ENCODE peak calls at places on chromosome 21, in six cellular contexts. D is fibroblast of mammary gland, A is A549, X is left lung, G is AG09309, P is cardiac muscle cell. Z is an unnamed sample.

GRCh38 chr21:15283789-15284188 is 219.0 kb upstream of the NRIP1 start:
- DNase-seq in D (no peak), P (no peak), X (no peak), A (no peak), G (no peak), Z (no peak)

GRCh38 chr21:16211339-16212303 is 481.8 kb downstream of the USP25 start:
- DNase-seq in P (peak), A (no peak), G (no peak), D (peak), X (no peak), Z (peak)

GRCh38 chr21:27058673-27059365 is 91.9 kb upstream of the ADAMTS5 start:
- DNase-seq in P (no peak), X (no peak), G (no peak), A (no peak), D (peak), Z (no peak)

GRCh38 chr21:34574581-34574980 is 40.3 kb downstream of the RCAN1 start:
- DNase-seq in A (no peak), P (no peak), X (no peak), D (no peak), G (no peak), Z (no peak)

GRCh38 chr21:38315155-38315554 is 58.4 kb downstream of the KCNJ15 start:
- DNase-seq in A (no peak), X (no peak), D (peak), G (no peak), P (no peak), Z (peak)

GRCh38 chr21:39021475-39021832 is 161.8 kb downstream of the PSMG1 start:
- DNase-seq in D (no peak), X (no peak), G (no peak), P (no peak), A (no peak), Z (no peak)

GRCh38 chr21:30340714-30341573 is 3.5 kb upstream of the KRTAP27-1 start:
- DNase-seq in G (no peak), P (peak), X (no peak), D (peak), A (peak), Z (peak)

GRCh38 chr21:26918318-26919065 is 48.4 kb downstream of the ADAMTS5 start:
- DNase-seq in P (no peak), D (peak), X (no peak), G (peak), A (no peak), Z (peak)

DNA sequence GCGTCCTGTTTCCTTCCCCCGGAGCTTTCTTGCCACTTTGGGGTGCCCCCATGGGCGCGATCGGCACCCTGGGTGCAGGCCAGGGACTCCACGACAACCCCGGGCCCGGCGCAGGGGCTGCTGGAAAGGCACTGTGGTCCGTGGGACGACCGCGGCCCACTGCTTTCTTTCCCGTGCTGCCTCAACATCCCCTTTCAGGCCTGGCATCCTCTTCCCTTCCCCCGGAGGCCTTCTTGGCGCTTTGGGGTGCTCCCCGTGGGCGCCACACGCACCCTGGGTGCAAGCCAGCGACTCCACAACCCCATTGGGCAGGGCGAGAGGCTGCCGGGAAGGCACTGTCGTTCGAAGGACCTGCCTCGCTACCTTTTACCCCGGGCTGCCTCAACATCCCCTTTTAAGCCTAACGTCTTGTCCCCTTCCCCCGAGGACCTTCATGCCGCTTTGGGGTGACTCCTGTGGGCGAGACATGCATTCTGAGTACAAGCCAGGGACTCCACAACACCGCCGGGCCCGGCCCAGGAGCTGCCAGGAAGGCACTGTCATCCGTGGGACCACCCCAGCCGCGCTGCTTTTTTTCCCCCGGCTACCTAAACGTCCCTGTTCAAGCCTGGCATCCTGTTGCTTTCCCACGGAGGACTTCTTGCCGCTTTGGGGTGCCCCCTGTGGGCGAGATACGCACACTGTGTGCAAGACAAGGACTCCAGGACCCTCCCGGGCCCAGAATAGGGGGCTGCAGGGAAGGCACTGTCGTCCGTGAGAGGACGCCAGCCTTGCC is 137.8 kb downstream of the LIPI start:
- DNase-seq in G (no peak), X (no peak), P (no peak), D (no peak), A (no peak), Z (no peak)
- H3K4me3 ChIP-seq in G (no peak), X (no peak), P (no peak), D (no peak), A (no peak), Z (no peak)

DNA sequence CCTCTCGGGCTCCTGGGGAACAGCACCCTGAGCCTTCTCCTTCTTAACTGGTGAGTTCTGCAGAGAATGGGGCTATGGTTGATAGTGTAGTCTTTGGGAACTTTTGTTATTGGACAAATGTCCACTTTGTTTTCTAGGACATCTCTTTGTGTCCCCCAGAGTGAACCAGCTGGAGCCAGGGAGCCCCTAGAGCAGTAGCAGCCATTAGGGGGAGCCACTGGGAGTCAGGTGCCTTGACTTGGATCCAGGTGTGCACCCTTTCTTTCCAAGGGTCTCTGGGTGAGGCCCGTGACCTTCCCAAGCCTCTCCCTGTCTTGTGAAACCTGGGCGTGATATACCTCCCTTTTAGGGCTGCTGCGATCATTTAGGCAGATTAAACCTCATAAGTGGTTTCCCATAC is 36.9 kb downstream of the ABCG1 start:
- DNase-seq in D (no peak), G (no peak), P (no peak), A (no peak), X (no peak), Z (no peak)
- TF ChIP-seq CTCF in D (no peak), G (no peak), P (no peak), A (no peak), X (no peak), Z (no peak)

DNA sequence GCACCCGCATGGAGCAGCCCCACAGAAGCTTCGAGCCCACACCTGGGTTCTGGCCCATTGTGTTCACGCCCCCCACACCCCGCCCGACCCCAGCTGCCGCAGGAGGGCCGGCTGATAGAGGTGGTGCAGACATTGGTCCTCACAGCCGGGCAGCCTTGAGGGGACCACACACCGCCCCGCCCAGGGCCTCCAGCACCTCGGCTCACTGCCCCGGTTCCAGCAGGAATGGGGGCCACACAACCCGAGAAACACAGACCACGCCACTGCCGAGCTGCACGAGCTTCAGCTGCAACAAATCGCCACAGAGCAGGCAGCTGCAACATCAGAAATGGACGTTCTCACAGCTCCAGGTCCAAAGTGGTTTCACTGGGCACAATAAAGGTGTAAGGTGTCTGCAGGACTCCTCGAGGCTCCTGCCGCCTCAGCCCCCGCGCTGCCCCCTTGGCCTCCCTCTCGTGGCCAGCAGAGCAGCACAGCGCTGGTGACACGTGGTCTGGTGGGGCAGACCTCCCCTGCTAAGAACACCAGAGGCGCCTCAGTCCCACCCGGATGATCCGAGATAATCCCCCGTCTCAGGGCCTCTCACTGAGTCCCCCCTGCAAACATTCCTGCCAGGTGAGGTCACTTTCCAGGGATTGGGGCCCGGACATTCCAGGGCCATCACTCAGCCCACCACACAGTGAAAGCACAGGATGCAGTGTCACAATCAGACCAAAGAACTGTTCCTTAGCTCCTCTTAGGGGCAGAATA is 62.3 kb upstream of the ADARB1 start:
- DNase-seq in A (peak), D (peak), X (peak), G (peak), P (peak), Z (peak)
- H3K4me3 ChIP-seq in A (no peak), D (no peak), X (no peak), G (no peak), P (no peak), Z (no peak)

DNA sequence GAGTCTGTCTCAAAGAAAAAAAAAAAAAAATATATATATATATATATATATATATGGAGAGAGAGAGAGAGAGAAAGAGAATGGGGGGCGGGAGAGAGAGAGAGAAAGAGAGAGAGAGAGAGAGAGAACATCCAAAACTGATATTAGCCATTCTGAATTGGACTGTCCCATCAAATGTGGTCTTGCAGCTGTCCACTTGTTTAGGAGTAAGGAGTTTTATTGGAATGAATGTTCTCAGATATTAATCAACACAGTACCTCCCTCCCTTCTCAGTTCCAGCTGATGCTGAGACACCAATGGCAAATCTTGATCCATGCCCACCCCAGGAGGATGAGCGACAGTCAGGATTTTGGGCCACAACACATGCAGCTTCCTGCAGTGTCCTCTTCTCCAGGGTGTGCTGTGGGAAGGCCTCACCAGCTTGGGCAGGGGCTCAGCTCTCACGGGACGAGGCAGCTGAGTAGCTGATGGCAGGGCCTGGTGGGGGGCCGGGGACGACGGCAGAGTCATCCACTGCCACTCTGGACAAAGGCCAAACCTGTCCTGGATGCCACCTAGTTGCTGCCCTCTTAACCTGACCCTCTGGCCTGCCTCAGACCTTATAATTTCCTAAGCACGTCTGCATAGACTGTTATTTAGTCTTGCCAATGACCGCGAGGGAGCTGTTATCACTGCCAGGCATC is 9.3 kb upstream of the CLDN14 start:
- DNase-seq in P (no peak), D (no peak), X (no peak), A (no peak), G (no peak), Z (no peak)
- TF ChIP-seq CTCF in P (no peak), D (no peak), X (no peak), A (no peak), G (no peak), Z (no peak)

DNA sequence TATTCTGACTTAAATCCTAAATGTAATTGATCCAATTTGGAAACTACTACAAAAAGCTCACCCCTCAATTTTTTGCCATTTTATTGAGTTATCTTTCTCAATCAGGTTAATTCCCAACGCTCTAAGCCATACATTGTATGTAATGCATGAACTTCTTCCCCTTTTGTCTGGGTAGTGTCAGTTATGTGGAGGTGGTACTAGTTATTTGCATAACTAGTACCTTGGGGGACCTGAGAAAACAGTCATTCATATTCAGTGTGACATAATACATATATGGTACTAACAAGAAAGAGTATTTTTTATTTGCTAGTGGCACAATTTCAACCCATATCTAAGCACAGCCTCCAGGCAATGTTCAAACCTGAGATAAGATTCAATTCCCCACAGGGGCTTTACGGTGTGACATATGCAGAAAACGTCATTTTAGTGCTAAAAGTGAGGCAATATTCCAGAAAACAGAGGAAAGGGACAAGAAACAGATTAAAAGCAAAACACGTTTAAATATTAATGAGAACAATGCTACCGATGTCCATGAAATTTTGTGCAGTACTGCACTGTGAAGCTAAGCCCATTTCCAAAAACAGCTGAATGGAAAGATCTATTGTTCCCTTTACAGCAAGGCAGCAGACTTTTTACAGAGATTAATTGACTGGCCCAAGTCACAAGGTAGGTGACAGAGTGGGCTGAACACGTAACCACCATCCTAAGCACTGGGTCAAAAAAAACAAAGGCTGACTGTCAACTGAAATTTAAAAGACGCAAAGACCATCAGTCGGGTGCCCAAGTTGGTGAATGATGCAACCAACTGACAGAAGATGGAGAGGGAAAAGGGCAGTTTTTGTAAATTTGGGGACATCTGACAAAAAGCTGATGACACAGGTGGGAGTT is 1.4 kb downstream of the HLCS start:
- DNase-seq in X (no peak), G (no peak), P (no peak), A (no peak), D (no peak), Z (no peak)
- H3K4me3 ChIP-seq in X (peak), G (no peak), P (peak), A (peak), D (peak), Z (peak)

GRCh38 chr21:40667964-40668363 is 179.0 kb downstream of the DSCAM start:
- DNase-seq in A (no peak), D (no peak), P (no peak), X (no peak), G (no peak), Z (no peak)

GRCh38 chr21:40672602-40673001 is 174.4 kb downstream of the DSCAM start:
- DNase-seq in X (no peak), D (no peak), P (no peak), G (no peak), A (no peak), Z (no peak)

GRCh38 chr21:40671721-40672120 is 175.2 kb downstream of the DSCAM start:
- DNase-seq in P (no peak), D (no peak), X (no peak), A (no peak), G (no peak), Z (no peak)

GRCh38 chr21:40662889-40663288 is 184.1 kb downstream of the DSCAM start:
- DNase-seq in A (no peak), X (no peak), D (no peak), P (no peak), G (no peak), Z (no peak)

GRCh38 chr21:40668535-40669275 is 178.3 kb downstream of the DSCAM start:
- DNase-seq in G (no peak), P (no peak), A (no peak), X (no peak), D (no peak), Z (no peak)
- TF ChIP-seq CTCF in G (no peak), P (no peak), A (no peak), X (no peak), D (no peak), Z (no peak)

DNA sequence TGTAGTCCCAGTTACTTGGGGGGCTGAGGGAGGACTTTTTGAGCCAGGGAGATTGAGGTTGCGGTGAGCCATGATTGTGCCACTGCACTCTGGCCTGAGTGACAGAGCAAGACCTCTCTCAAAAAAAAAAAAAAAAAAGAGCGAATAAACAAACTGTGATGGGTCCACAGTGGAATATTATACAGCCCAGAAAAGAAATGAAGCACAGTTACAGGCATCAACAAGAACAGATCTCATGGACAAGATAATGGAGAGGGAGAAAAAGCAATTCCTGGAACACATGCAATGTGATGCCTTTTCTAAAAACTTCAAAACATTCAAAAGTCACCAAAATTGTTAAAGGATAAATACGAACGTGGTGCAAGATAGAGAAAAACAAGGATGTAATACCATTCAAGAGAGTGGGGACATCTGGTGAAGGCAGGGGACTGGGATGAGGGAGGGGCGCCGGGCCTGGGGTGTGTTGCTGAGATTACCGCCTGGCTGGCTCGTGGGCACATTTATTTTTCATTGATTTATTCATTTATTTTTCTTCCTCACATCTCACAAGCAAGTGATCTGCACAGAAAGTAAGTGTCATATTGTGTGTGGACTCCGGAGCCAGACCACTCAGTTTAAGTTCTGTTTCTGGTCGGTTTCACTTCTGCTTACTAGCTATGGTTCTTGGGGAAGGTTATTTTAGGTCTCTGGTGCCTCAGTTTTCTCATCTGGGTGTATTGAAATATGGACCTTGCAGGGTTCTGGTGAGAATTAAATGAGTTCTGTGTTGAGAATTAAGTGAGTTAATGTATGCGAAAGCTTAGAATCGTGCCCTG is 30.1 kb downstream of the ABCG1 start:
- DNase-seq in G (no peak), P (no peak), A (no peak), D (no peak), X (no peak), Z (no peak)
- H3K4me3 ChIP-seq in G (no peak), P (no peak), A (no peak), D (no peak), X (no peak), Z (no peak)

DNA sequence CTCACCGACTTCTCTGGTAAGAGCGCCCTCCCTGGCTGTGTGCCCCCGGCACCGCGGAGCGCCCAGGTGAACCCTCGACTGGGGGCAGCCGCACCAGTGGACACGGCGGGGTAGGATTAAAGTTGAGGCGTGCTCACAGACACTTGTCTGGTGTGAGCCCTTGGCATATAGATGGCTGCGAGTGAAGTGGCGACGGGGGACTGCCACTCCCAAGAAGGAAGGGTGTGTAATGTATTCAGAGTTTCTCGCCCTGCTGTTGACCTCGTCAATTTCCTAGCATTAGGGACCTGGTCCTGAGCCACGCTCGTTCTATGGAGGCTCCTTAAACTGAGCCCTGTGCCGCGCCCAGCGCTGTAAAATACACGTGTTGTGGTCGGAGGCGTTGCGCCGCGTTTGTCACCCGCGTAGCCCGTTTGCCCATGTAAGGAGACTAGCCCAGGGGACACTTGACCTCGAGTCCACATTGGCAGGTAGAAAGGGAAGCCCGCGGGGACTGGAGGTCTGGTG is 545 bp downstream of the EVA1C start:
- DNase-seq in G (no peak), D (no peak), A (no peak), P (no peak), X (peak), Z (no peak)
- TF ChIP-seq CTCF in G (peak), D (no peak), A (peak), P (no peak), X (no peak), Z (peak)

GRCh38 chr21:33266050-33266783 is at the start of gene IL10RB:
- DNase-seq in A (peak), G (no peak), P (peak), X (peak), D (peak), Z (peak)
- H3K4me3 ChIP-seq in A (peak), G (peak), P (peak), X (peak), D (peak), Z (peak)

Z was measured in foreskin fibroblast.